ENCODE peak calls at places on chromosomes 1 and 21, in ten cellular contexts. J is HL-60, S is foreskin fibroblast, O is GM12865, C is osteocyte, D is endodermal cell, G is Calu3, V is astrocyte of the cerebellum, N is Peyer's patch, K is cardiac fibroblast. U is an unnamed sample.

GRCh38 chr1:33111965-33112364 is 31.0 kb downstream of the AZIN2 start:
- DNase-seq in C (no peak), O (peak; percentile 28), D (peak; percentile 11), V (no peak), N (no peak), K (peak; percentile 55), S (peak; percentile 37), J (no peak), G (no peak), U (no peak)

GRCh38 chr1:201183728-201184127 is 6.9 kb upstream of the IGFN1 start:
- DNase-seq in V (no peak), N (no peak), K (no peak), J (no peak), D (no peak), G (no peak), C (no peak), S (no peak), O (no peak), U (no peak)

GRCh38 chr1:94237291-94238226 is at the start of gene ARHGAP29:
- DNase-seq in G (peak; percentile 95), S (peak; percentile 78), K (peak; percentile 76), J (peak; percentile 20), D (peak; percentile 96), C (peak; percentile 94), O (peak; percentile 64), N (peak; percentile 24), V (no peak), U (peak; percentile 48)

GRCh38 chr21:44441581-44442265 is 13.6 kb upstream of the LRRC3 start:
- DNase-seq in K (no peak), G (no peak), V (no peak), S (no peak), C (no peak), O (no peak), D (no peak), N (no peak), J (no peak), U (no peak)

GRCh38 chr21:44618909-44619308 is 7.0 kb downstream of the KRTAP10-8 start:
- DNase-seq in D (no peak), J (no peak), K (no peak), S (no peak), C (no peak), G (no peak), V (no peak), O (no peak), N (peak; percentile 52), U (no peak)

GRCh38 chr1:91584866-91585265 is 84.2 kb downstream of the CDC7 start:
- DNase-seq in K (no peak), V (no peak), N (no peak), O (no peak), C (no peak), S (no peak), D (no peak), J (no peak), G (no peak), U (no peak)

GRCh38 chr1:67429011-67429527 is 1.1 kb downstream of the SERBP1 start:
- DNase-seq in O (peak; percentile 57), G (no peak), D (no peak), N (no peak), S (no peak), K (peak; percentile 21), V (no peak), C (no peak), J (peak; percentile 19), U (no peak)

GRCh38 chr1:228142616-228143203 is 2.6 kb downstream of the GUK1 start:
- DNase-seq in V (no peak), J (no peak), D (peak; percentile 26), S (no peak), N (no peak), O (no peak), C (no peak), G (no peak), K (no peak), U (no peak)

GRCh38 chr21:43345746-43346409 is 81.1 kb downstream of the SIK1 start:
- DNase-seq in V (no peak), N (no peak), J (peak; percentile 59), G (no peak), K (peak; percentile 93), D (no peak), O (no peak), C (no peak), S (peak; percentile 59), U (no peak)

GRCh38 chr21:43347461-43347860 is 79.5 kb downstream of the SIK1 start:
- DNase-seq in N (no peak), D (no peak), J (no peak), G (no peak), C (no peak), S (no peak), O (no peak), K (no peak), V (no peak), U (no peak)

GRCh38 chr21:43345046-43345745 is 81.7 kb downstream of the SIK1 start:
- DNase-seq in G (no peak), K (no peak), J (no peak), N (no peak), C (no peak), O (no peak), D (no peak), S (no peak), V (no peak), U (no peak)

GRCh38 chr21:43347864-43348766 is 78.8 kb downstream of the SIK1 start:
- DNase-seq in J (no peak), K (no peak), O (no peak), V (no peak), S (no peak), D (no peak), N (no peak), C (no peak), G (no peak), U (no peak)

DNA sequence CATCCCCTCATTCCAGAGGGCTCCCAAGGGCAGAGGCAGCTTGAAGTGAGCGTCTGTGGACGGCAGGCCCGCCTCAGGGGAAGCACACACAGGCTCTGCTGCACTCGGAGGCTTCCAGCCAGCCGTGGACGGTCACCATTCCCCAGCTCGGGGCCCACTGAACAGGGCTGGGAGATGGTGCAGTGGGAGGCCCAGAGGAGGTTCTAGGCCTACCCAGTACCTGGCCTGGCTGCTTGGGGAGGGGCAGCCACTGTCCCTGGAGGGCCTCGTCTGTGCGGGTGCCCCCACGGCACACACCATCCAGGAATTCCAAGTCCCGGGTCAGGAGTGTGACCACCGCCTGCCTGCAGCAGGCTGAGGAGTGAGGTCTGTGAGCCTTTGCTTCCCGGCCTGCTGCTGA is 80.4 kb downstream of the SIK1 start:
- DNase-seq in N (no peak), C (no peak), D (no peak), G (no peak), S (no peak), O (no peak), V (no peak), K (no peak), J (no peak), U (no peak)
- TF ChIP-seq CTCF in N (no peak), C (no peak), D (no peak), G (no peak), S (no peak), O (no peak), V (no peak), K (no peak), J (no peak), U (no peak)

GRCh38 chr1:205579711-205580110 is 52.1 kb downstream of the ELK4 start:
- DNase-seq in J (no peak), O (no peak), D (peak; percentile 63), G (no peak), C (no peak), V (no peak), N (no peak), S (no peak), K (no peak), U (no peak)

GRCh38 chr1:205580140-205580922 is 51.5 kb downstream of the ELK4 start:
- DNase-seq in S (no peak), V (no peak), N (no peak), J (no peak), K (no peak), C (no peak), G (no peak), O (no peak), D (no peak), U (no peak)

GRCh38 chr1:205577874-205578658 is 53.7 kb downstream of the ELK4 start:
- DNase-seq in K (no peak), G (no peak), C (no peak), D (peak; percentile 31), S (no peak), J (no peak), N (no peak), O (no peak), V (no peak), U (no peak)

GRCh38 chr1:205580923-205581180 is 51.0 kb downstream of the ELK4 start:
- DNase-seq in S (no peak), J (no peak), O (no peak), G (no peak), C (no peak), D (peak; percentile 38), K (no peak), N (no peak), V (no peak), U (no peak)

GRCh38 chr1:205578780-205579571 is 52.8 kb downstream of the ELK4 start:
- DNase-seq in G (peak; percentile 50), K (no peak), D (peak; percentile 37), J (no peak), N (no peak), S (no peak), C (no peak), O (no peak), V (no peak), U (no peak)
- TF ChIP-seq CTCF in G (no peak), K (no peak), D (no peak), J (no peak), N (no peak), S (no peak), C (no peak), O (no peak), V (no peak), U (no peak)

GRCh38 chr21:39720126-39720778 is 24.7 kb upstream of the IGSF5 start:
- DNase-seq in V (no peak), C (no peak), G (no peak), N (no peak), D (no peak), K (no peak), O (no peak), J (no peak), S (no peak), U (no peak)
- TF ChIP-seq CTCF in V (peak; percentile 52), C (no peak), G (no peak), N (no peak), D (peak; percentile 53), K (no peak), O (no peak), J (no peak), S (peak; percentile 9), U (no peak)

DNA sequence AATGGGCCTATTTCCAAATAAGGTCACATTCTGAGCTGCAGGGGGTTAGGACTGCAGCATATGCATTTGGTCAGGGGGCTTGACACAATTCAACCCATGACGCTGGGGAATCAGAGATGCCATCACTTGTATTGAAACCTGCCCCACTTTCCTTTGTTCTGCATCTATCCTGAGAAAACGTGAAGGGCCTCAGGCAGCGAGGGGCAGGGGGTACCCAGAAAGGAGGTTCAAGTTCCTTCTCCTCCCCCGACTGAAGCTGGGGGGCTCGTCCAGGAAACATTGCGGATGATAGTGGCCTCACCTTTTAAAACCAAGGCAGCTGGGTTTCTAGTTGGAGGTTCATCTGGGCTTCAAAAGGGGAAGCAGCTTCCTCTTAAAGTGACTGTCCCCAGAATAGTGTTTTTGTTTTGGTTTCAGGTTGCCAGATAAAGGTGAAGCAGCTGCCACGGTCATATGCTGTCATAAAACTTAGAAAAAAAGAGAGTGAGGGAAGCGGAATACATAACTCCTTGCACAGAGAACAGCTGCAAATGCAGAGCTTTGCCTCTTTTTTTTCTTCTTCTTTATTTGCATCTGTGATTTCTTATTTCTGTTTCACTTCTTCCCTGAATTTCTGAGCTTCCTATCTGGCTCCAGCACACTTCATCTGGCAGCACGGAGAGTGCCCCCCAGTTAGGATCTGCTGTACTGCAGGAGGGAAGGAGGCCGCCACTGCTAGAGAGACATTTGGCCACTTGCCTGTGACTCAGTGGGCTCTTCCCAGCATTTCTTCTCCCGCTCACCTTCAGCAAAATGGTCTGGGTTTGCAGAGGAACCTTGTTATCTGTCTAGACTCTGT is 142.0 kb downstream of the AJAP1 start:
- DNase-seq in N (no peak), C (no peak), D (no peak), V (no peak), S (no peak), G (no peak), J (no peak), K (no peak), O (peak; percentile 81), U (no peak)
- TF ChIP-seq CTCF in N (no peak), C (no peak), D (peak; percentile 41), V (no peak), S (no peak), G (no peak), J (no peak), K (no peak), O (peak; percentile 16), U (no peak)